ENCODE peak calls at places on chromosomes 12 and 14, in nine cellular contexts. One of them, this sample, is unnamed.

GRCh38 chr14:101197595-101198397 is 294.3 kb upstream of the RTL1 start:
- DNase-seq in fibroblast of pulmonary artery: no peak
- DNase-seq in NCI-H510A treated with DMSO at 0.1 percent for 48 hours: no peak
- DNase-seq in activated CD8-positive, alpha-beta memory T cell treated with anti-CD3 and anti-CD28 coated beads, Interleukin-2, amount 50 U/mL, for 48 hours: peak
- DNase-seq in Calu3: no peak
- DNase-seq in mucosa of descending colon: no peak
- DNase-seq in adrenal gland: no peak
- DNase-seq in AG09309: no peak
- DNase-seq in thoracic aorta: no peak
- DNase-seq in this sample: no peak

GRCh38 chr14:98913967-98914620 is 357.9 kb downstream of the BCL11B start:
- DNase-seq in fibroblast of pulmonary artery: no peak
- DNase-seq in NCI-H510A treated with DMSO at 0.1 percent for 48 hours: no peak
- DNase-seq in activated CD8-positive, alpha-beta memory T cell treated with anti-CD3 and anti-CD28 coated beads, Interleukin-2, amount 50 U/mL, for 48 hours: no peak
- DNase-seq in Calu3: no peak
- DNase-seq in mucosa of descending colon: no peak
- DNase-seq in adrenal gland: no peak
- DNase-seq in AG09309: no peak
- DNase-seq in thoracic aorta: no peak
- DNase-seq in this sample: no peak

GRCh38 chr14:75125617-75126016 is 1.2 kb downstream of the NEK9 start:
- DNase-seq in fibroblast of pulmonary artery: peak
- DNase-seq in NCI-H510A treated with DMSO at 0.1 percent for 48 hours: no peak
- DNase-seq in activated CD8-positive, alpha-beta memory T cell treated with anti-CD3 and anti-CD28 coated beads, Interleukin-2, amount 50 U/mL, for 48 hours: no peak
- DNase-seq in Calu3: no peak
- DNase-seq in mucosa of descending colon: no peak
- DNase-seq in adrenal gland: no peak
- DNase-seq in AG09309: peak
- DNase-seq in thoracic aorta: no peak
- DNase-seq in this sample: no peak

GRCh38 chr12:45214739-45215418 is 1.0 kb upstream of the ANO6 start:
- DNase-seq in fibroblast of pulmonary artery: peak
- DNase-seq in NCI-H510A treated with DMSO at 0.1 percent for 48 hours: no peak
- DNase-seq in activated CD8-positive, alpha-beta memory T cell treated with anti-CD3 and anti-CD28 coated beads, Interleukin-2, amount 50 U/mL, for 48 hours: no peak
- DNase-seq in Calu3: no peak
- DNase-seq in mucosa of descending colon: no peak
- DNase-seq in adrenal gland: no peak
- DNase-seq in AG09309: no peak
- DNase-seq in thoracic aorta: no peak
- DNase-seq in this sample: no peak

GRCh38 chr12:30970559-30971202 is 44.1 kb downstream of the TSPAN11 start:
- DNase-seq in fibroblast of pulmonary artery: no peak
- DNase-seq in NCI-H510A treated with DMSO at 0.1 percent for 48 hours: no peak
- DNase-seq in activated CD8-positive, alpha-beta memory T cell treated with anti-CD3 and anti-CD28 coated beads, Interleukin-2, amount 50 U/mL, for 48 hours: no peak
- DNase-seq in Calu3: peak
- DNase-seq in mucosa of descending colon: peak
- DNase-seq in adrenal gland: no peak
- DNase-seq in AG09309: no peak
- DNase-seq in thoracic aorta: no peak
- DNase-seq in this sample: no peak

GRCh38 chr14:53401646-53402045 is 248.5 kb upstream of the DDHD1 start:
- DNase-seq in fibroblast of pulmonary artery: no peak
- DNase-seq in NCI-H510A treated with DMSO at 0.1 percent for 48 hours: no peak
- DNase-seq in activated CD8-positive, alpha-beta memory T cell treated with anti-CD3 and anti-CD28 coated beads, Interleukin-2, amount 50 U/mL, for 48 hours: no peak
- DNase-seq in Calu3: no peak
- DNase-seq in mucosa of descending colon: no peak
- DNase-seq in adrenal gland: no peak
- DNase-seq in AG09309: no peak
- DNase-seq in thoracic aorta: no peak
- DNase-seq in this sample: no peak

GRCh38 chr12:48183091-48183875 is at the start of gene CCDC184:
- DNase-seq in fibroblast of pulmonary artery: peak
- DNase-seq in NCI-H510A treated with DMSO at 0.1 percent for 48 hours: peak
- DNase-seq in activated CD8-positive, alpha-beta memory T cell treated with anti-CD3 and anti-CD28 coated beads, Interleukin-2, amount 50 U/mL, for 48 hours: peak
- DNase-seq in Calu3: peak
- DNase-seq in mucosa of descending colon: peak
- DNase-seq in adrenal gland: peak
- DNase-seq in AG09309: no peak
- DNase-seq in thoracic aorta: peak
- DNase-seq in this sample: peak

GRCh38 chr12:69211172-69211571 is 28.2 kb upstream of the CPSF6 start:
- DNase-seq in fibroblast of pulmonary artery: no peak
- DNase-seq in NCI-H510A treated with DMSO at 0.1 percent for 48 hours: peak
- DNase-seq in activated CD8-positive, alpha-beta memory T cell treated with anti-CD3 and anti-CD28 coated beads, Interleukin-2, amount 50 U/mL, for 48 hours: no peak
- DNase-seq in Calu3: no peak
- DNase-seq in mucosa of descending colon: no peak
- DNase-seq in adrenal gland: no peak
- DNase-seq in AG09309: no peak
- DNase-seq in thoracic aorta: no peak
- DNase-seq in this sample: no peak

GRCh38 chr12:111582133-111582747 is 16.9 kb downstream of the ATXN2 start:
- DNase-seq in fibroblast of pulmonary artery: no peak
- DNase-seq in NCI-H510A treated with DMSO at 0.1 percent for 48 hours: no peak
- DNase-seq in activated CD8-positive, alpha-beta memory T cell treated with anti-CD3 and anti-CD28 coated beads, Interleukin-2, amount 50 U/mL, for 48 hours: no peak
- DNase-seq in Calu3: no peak
- DNase-seq in mucosa of descending colon: no peak
- DNase-seq in adrenal gland: no peak
- DNase-seq in AG09309: no peak
- DNase-seq in thoracic aorta: no peak
- DNase-seq in this sample: no peak

GRCh38 chr12:128753438-128753837 is 70.3 kb downstream of the SLC15A4 start:
- DNase-seq in fibroblast of pulmonary artery: no peak
- DNase-seq in NCI-H510A treated with DMSO at 0.1 percent for 48 hours: no peak
- DNase-seq in activated CD8-positive, alpha-beta memory T cell treated with anti-CD3 and anti-CD28 coated beads, Interleukin-2, amount 50 U/mL, for 48 hours: no peak
- DNase-seq in Calu3: no peak
- DNase-seq in mucosa of descending colon: no peak
- DNase-seq in adrenal gland: no peak
- DNase-seq in AG09309: no peak
- DNase-seq in thoracic aorta: no peak
- DNase-seq in this sample: no peak

GRCh38 chr12:31005944-31006361 is 67.7 kb upstream of the DDX11 start:
- DNase-seq in fibroblast of pulmonary artery: peak
- DNase-seq in NCI-H510A treated with DMSO at 0.1 percent for 48 hours: no peak
- DNase-seq in activated CD8-positive, alpha-beta memory T cell treated with anti-CD3 and anti-CD28 coated beads, Interleukin-2, amount 50 U/mL, for 48 hours: no peak
- DNase-seq in Calu3: peak
- DNase-seq in mucosa of descending colon: no peak
- DNase-seq in adrenal gland: no peak
- DNase-seq in AG09309: peak
- DNase-seq in thoracic aorta: no peak
- DNase-seq in this sample: peak

GRCh38 chr12:124279315-124279714 is 15.6 kb upstream of the RFLNA start:
- DNase-seq in fibroblast of pulmonary artery: no peak
- DNase-seq in NCI-H510A treated with DMSO at 0.1 percent for 48 hours: no peak
- DNase-seq in activated CD8-positive, alpha-beta memory T cell treated with anti-CD3 and anti-CD28 coated beads, Interleukin-2, amount 50 U/mL, for 48 hours: no peak
- DNase-seq in Calu3: no peak
- DNase-seq in mucosa of descending colon: no peak
- DNase-seq in adrenal gland: no peak
- DNase-seq in AG09309: no peak
- DNase-seq in thoracic aorta: no peak
- DNase-seq in this sample: no peak

GRCh38 chr12:2739832-2740641 is 54.7 kb upstream of the FKBP4 start:
- DNase-seq in fibroblast of pulmonary artery: peak
- DNase-seq in NCI-H510A treated with DMSO at 0.1 percent for 48 hours: no peak
- DNase-seq in activated CD8-positive, alpha-beta memory T cell treated with anti-CD3 and anti-CD28 coated beads, Interleukin-2, amount 50 U/mL, for 48 hours: no peak
- DNase-seq in Calu3: peak
- DNase-seq in mucosa of descending colon: no peak
- DNase-seq in adrenal gland: peak
- DNase-seq in AG09309: peak
- DNase-seq in thoracic aorta: no peak
- DNase-seq in this sample: no peak

GRCh38 chr12:96398422-96399080 is 1.7 kb downstream of the CDK17 start:
- DNase-seq in fibroblast of pulmonary artery: peak
- DNase-seq in NCI-H510A treated with DMSO at 0.1 percent for 48 hours: no peak
- DNase-seq in activated CD8-positive, alpha-beta memory T cell treated with anti-CD3 and anti-CD28 coated beads, Interleukin-2, amount 50 U/mL, for 48 hours: no peak
- DNase-seq in Calu3: no peak
- DNase-seq in mucosa of descending colon: no peak
- DNase-seq in adrenal gland: peak
- DNase-seq in AG09309: no peak
- DNase-seq in thoracic aorta: no peak
- DNase-seq in this sample: no peak

GRCh38 chr12:132066345-132066685 is 77.8 kb downstream of the DDX51 start:
- DNase-seq in fibroblast of pulmonary artery: no peak
- DNase-seq in NCI-H510A treated with DMSO at 0.1 percent for 48 hours: no peak
- DNase-seq in activated CD8-positive, alpha-beta memory T cell treated with anti-CD3 and anti-CD28 coated beads, Interleukin-2, amount 50 U/mL, for 48 hours: no peak
- DNase-seq in Calu3: no peak
- DNase-seq in mucosa of descending colon: no peak
- DNase-seq in adrenal gland: no peak
- DNase-seq in AG09309: no peak
- DNase-seq in thoracic aorta: no peak
- DNase-seq in this sample: no peak

GRCh38 chr12:29589852-29590251 is 92.4 kb upstream of the OVCH1 start:
- DNase-seq in fibroblast of pulmonary artery: peak
- DNase-seq in NCI-H510A treated with DMSO at 0.1 percent for 48 hours: no peak
- DNase-seq in activated CD8-positive, alpha-beta memory T cell treated with anti-CD3 and anti-CD28 coated beads, Interleukin-2, amount 50 U/mL, for 48 hours: no peak
- DNase-seq in Calu3: no peak
- DNase-seq in mucosa of descending colon: no peak
- DNase-seq in adrenal gland: no peak
- DNase-seq in AG09309: no peak
- DNase-seq in thoracic aorta: no peak
- DNase-seq in this sample: no peak

GRCh38 chr12:1792406-1792805 is 28.0 kb upstream of the LRTM2 start:
- DNase-seq in fibroblast of pulmonary artery: no peak
- DNase-seq in NCI-H510A treated with DMSO at 0.1 percent for 48 hours: no peak
- DNase-seq in activated CD8-positive, alpha-beta memory T cell treated with anti-CD3 and anti-CD28 coated beads, Interleukin-2, amount 50 U/mL, for 48 hours: no peak
- DNase-seq in Calu3: no peak
- DNase-seq in mucosa of descending colon: no peak
- DNase-seq in adrenal gland: no peak
- DNase-seq in AG09309: no peak
- DNase-seq in thoracic aorta: no peak
- DNase-seq in this sample: no peak

GRCh38 chr12:83335748-83336147 is 649.0 kb downstream of the TMTC2 start:
- DNase-seq in fibroblast of pulmonary artery: no peak
- DNase-seq in NCI-H510A treated with DMSO at 0.1 percent for 48 hours: no peak
- DNase-seq in activated CD8-positive, alpha-beta memory T cell treated with anti-CD3 and anti-CD28 coated beads, Interleukin-2, amount 50 U/mL, for 48 hours: no peak
- DNase-seq in Calu3: no peak
- DNase-seq in mucosa of descending colon: no peak
- DNase-seq in adrenal gland: no peak
- DNase-seq in AG09309: no peak
- DNase-seq in thoracic aorta: no peak
- DNase-seq in this sample: no peak

GRCh38 chr14:89270439-89271227 is 146.4 kb downstream of the FOXN3 start:
- DNase-seq in fibroblast of pulmonary artery: no peak
- DNase-seq in NCI-H510A treated with DMSO at 0.1 percent for 48 hours: no peak
- DNase-seq in activated CD8-positive, alpha-beta memory T cell treated with anti-CD3 and anti-CD28 coated beads, Interleukin-2, amount 50 U/mL, for 48 hours: no peak
- DNase-seq in Calu3: peak
- DNase-seq in mucosa of descending colon: peak
- DNase-seq in adrenal gland: no peak
- DNase-seq in AG09309: no peak
- DNase-seq in thoracic aorta: no peak
- DNase-seq in this sample: no peak

GRCh38 chr12:107027304-107028053 is 40.5 kb upstream of the MTERF2 start:
- DNase-seq in fibroblast of pulmonary artery: peak
- DNase-seq in NCI-H510A treated with DMSO at 0.1 percent for 48 hours: peak
- DNase-seq in activated CD8-positive, alpha-beta memory T cell treated with anti-CD3 and anti-CD28 coated beads, Interleukin-2, amount 50 U/mL, for 48 hours: no peak
- DNase-seq in Calu3: peak
- DNase-seq in mucosa of descending colon: no peak
- DNase-seq in adrenal gland: peak
- DNase-seq in AG09309: peak
- DNase-seq in thoracic aorta: no peak
- DNase-seq in this sample: no peak

GRCh38 chr12:106566771-106567170 is 16.0 kb upstream of the RFX4 start:
- DNase-seq in fibroblast of pulmonary artery: no peak
- DNase-seq in NCI-H510A treated with DMSO at 0.1 percent for 48 hours: no peak
- DNase-seq in activated CD8-positive, alpha-beta memory T cell treated with anti-CD3 and anti-CD28 coated beads, Interleukin-2, amount 50 U/mL, for 48 hours: no peak
- DNase-seq in Calu3: no peak
- DNase-seq in mucosa of descending colon: no peak
- DNase-seq in adrenal gland: no peak
- DNase-seq in AG09309: no peak
- DNase-seq in thoracic aorta: no peak
- DNase-seq in this sample: no peak

GRCh38 chr12:8080131-8080530 is 1.9 kb upstream of the NECAP1 start:
- DNase-seq in fibroblast of pulmonary artery: no peak
- DNase-seq in NCI-H510A treated with DMSO at 0.1 percent for 48 hours: no peak
- DNase-seq in activated CD8-positive, alpha-beta memory T cell treated with anti-CD3 and anti-CD28 coated beads, Interleukin-2, amount 50 U/mL, for 48 hours: no peak
- DNase-seq in Calu3: no peak
- DNase-seq in mucosa of descending colon: no peak
- DNase-seq in adrenal gland: no peak
- DNase-seq in AG09309: no peak
- DNase-seq in thoracic aorta: no peak
- DNase-seq in this sample: no peak

GRCh38 chr12:28540324-28540714 is 350.1 kb downstream of the CCDC91 start:
- DNase-seq in fibroblast of pulmonary artery: peak
- DNase-seq in NCI-H510A treated with DMSO at 0.1 percent for 48 hours: no peak
- DNase-seq in activated CD8-positive, alpha-beta memory T cell treated with anti-CD3 and anti-CD28 coated beads, Interleukin-2, amount 50 U/mL, for 48 hours: no peak
- DNase-seq in Calu3: no peak
- DNase-seq in mucosa of descending colon: no peak
- DNase-seq in adrenal gland: no peak
- DNase-seq in AG09309: no peak
- DNase-seq in thoracic aorta: no peak
- DNase-seq in this sample: no peak

GRCh38 chr12:632102-632696 is 31.0 kb downstream of the NINJ2 start:
- DNase-seq in fibroblast of pulmonary artery: peak
- DNase-seq in NCI-H510A treated with DMSO at 0.1 percent for 48 hours: peak
- DNase-seq in activated CD8-positive, alpha-beta memory T cell treated with anti-CD3 and anti-CD28 coated beads, Interleukin-2, amount 50 U/mL, for 48 hours: no peak
- DNase-seq in Calu3: peak
- DNase-seq in mucosa of descending colon: no peak
- DNase-seq in adrenal gland: no peak
- DNase-seq in AG09309: peak
- DNase-seq in thoracic aorta: no peak
- DNase-seq in this sample: peak

GRCh38 chr12:64010069-64010686 is 165.7 kb downstream of the SRGAP1 start:
- DNase-seq in fibroblast of pulmonary artery: peak
- DNase-seq in NCI-H510A treated with DMSO at 0.1 percent for 48 hours: no peak
- DNase-seq in activated CD8-positive, alpha-beta memory T cell treated with anti-CD3 and anti-CD28 coated beads, Interleukin-2, amount 50 U/mL, for 48 hours: no peak
- DNase-seq in Calu3: no peak
- DNase-seq in mucosa of descending colon: no peak
- DNase-seq in adrenal gland: no peak
- DNase-seq in AG09309: no peak
- DNase-seq in thoracic aorta: no peak
- DNase-seq in this sample: no peak

GRCh38 chr14:23252420-23253333 is 14.9 kb downstream of the RNF212B start:
- DNase-seq in fibroblast of pulmonary artery: no peak
- DNase-seq in NCI-H510A treated with DMSO at 0.1 percent for 48 hours: no peak
- DNase-seq in activated CD8-positive, alpha-beta memory T cell treated with anti-CD3 and anti-CD28 coated beads, Interleukin-2, amount 50 U/mL, for 48 hours: no peak
- DNase-seq in Calu3: no peak
- DNase-seq in mucosa of descending colon: no peak
- DNase-seq in adrenal gland: no peak
- DNase-seq in AG09309: no peak
- DNase-seq in thoracic aorta: no peak
- DNase-seq in this sample: no peak

GRCh38 chr14:94571395-94571794 is 9.8 kb upstream of the SERPINA5 start:
- DNase-seq in fibroblast of pulmonary artery: peak
- DNase-seq in NCI-H510A treated with DMSO at 0.1 percent for 48 hours: no peak
- DNase-seq in activated CD8-positive, alpha-beta memory T cell treated with anti-CD3 and anti-CD28 coated beads, Interleukin-2, amount 50 U/mL, for 48 hours: no peak
- DNase-seq in Calu3: no peak
- DNase-seq in mucosa of descending colon: no peak
- DNase-seq in adrenal gland: no peak
- DNase-seq in AG09309: no peak
- DNase-seq in thoracic aorta: no peak
- DNase-seq in this sample: no peak

GRCh38 chr12:11684393-11684792 is 34.9 kb downstream of the ETV6 start:
- DNase-seq in fibroblast of pulmonary artery: no peak
- DNase-seq in NCI-H510A treated with DMSO at 0.1 percent for 48 hours: no peak
- DNase-seq in activated CD8-positive, alpha-beta memory T cell treated with anti-CD3 and anti-CD28 coated beads, Interleukin-2, amount 50 U/mL, for 48 hours: no peak
- DNase-seq in Calu3: no peak
- DNase-seq in mucosa of descending colon: no peak
- DNase-seq in adrenal gland: no peak
- DNase-seq in AG09309: no peak
- DNase-seq in thoracic aorta: no peak
- DNase-seq in this sample: no peak